ENCODE peak calls at places on chromosomes 7 and 10, in seven cellular contexts. L, G, S, V, Y, T and A are unnamed samples.

GRCh38 chr7:143407296-143408246 is 1.1 kb downstream of the EPHA1 start:
- DNase-seq in T (no peak), S (no peak), L (peak), V (no peak), G (peak), Y (no peak), A (no peak)

GRCh38 chr10:35540296-35541164 is 64.6 kb upstream of the GJD4 start:
- DNase-seq in S (no peak), L (no peak), T (no peak), Y (no peak), V (no peak), G (no peak), A (no peak)

GRCh38 chr7:25496394-25497103 is 268.3 kb upstream of the NPVF start:
- DNase-seq in S (no peak), T (no peak), G (peak), L (no peak), Y (peak), V (no peak), A (peak)

GRCh38 chr10:129921801-129922597 is 42.1 kb downstream of the EBF3 start:
- DNase-seq in G (no peak), S (no peak), T (no peak), V (peak), Y (no peak), L (no peak), A (no peak)

GRCh38 chr7:87818336-87818735 is 57.8 kb downstream of the SLC25A40 start:
- DNase-seq in G (no peak), T (no peak), Y (no peak), L (peak), S (no peak), V (no peak), A (no peak)

GRCh38 chr10:54773506-54773905 is 27.5 kb downstream of the PCDH15 start:
- DNase-seq in S (no peak), G (no peak), T (no peak), Y (no peak), L (no peak), V (no peak), A (no peak)

GRCh38 chr7:93026425-93026824 is 91.4 kb downstream of the SAMD9 start:
- DNase-seq in V (no peak), G (no peak), Y (no peak), T (no peak), L (no peak), S (no peak), A (no peak)

GRCh38 chr10:131091682-131092081 is 219.8 kb downstream of the TCERG1L start:
- DNase-seq in V (no peak), G (no peak), L (no peak), T (no peak), S (no peak), Y (no peak), A (no peak)

GRCh38 chr7:149125189-149125863 is 798 bp downstream of the ZNF425 start:
- DNase-seq in T (no peak), G (no peak), S (no peak), L (no peak), Y (no peak), V (no peak), A (no peak)

GRCh38 chr10:112793197-112793921 is 156.7 kb upstream of the TCF7L2 start:
- DNase-seq in V (no peak), T (no peak), G (no peak), L (peak), Y (no peak), S (no peak), A (peak)

GRCh38 chr7:73901231-73901822 is 40.4 kb downstream of the TMEM270 start:
- DNase-seq in T (no peak), S (no peak), L (no peak), V (no peak), Y (no peak), G (no peak), A (no peak)

GRCh38 chr7:47638679-47639306 is 56.9 kb upstream of the TNS3 start:
- DNase-seq in T (no peak), L (no peak), V (no peak), S (no peak), Y (no peak), G (no peak), A (no peak)

GRCh38 chr10:68105820-68106219 is 3.5 kb upstream of the MYPN start:
- DNase-seq in Y (peak), V (no peak), T (no peak), G (no peak), L (peak), S (peak), A (peak)

DNA sequence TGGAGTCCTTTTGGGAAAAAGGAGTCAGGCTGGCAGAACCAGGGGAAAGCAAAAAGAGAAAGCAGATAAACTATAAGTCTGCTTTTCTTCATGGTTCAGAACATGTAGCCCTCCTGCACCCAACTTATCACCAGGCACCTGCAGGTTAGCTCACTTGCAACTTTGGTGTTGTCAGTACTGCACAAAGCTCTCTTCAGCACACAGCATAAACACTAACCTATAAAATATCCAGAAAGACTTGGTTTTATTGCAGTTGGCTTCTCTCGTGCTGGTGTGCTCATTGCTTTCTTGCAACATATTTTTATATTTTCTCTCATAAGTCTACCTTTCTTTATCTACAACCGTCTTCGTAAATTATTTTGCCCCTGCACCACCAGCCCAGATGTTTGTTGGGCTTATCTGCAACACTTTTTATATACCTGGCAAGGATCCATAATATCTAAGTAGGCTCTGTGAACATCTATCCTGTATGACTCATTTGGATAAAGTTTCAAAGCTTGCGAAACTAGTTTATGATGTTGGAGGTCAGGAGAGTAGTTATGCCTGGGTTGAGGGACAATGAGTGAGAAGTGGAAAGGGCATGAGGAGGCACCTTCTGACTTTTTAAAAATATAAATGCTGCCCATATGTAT is 164.6 kb downstream of the ANKRD30A start:
- DNase-seq in G (no peak), T (no peak), V (no peak), L (peak), S (no peak), Y (no peak), A (peak)
- TF ChIP-seq CTCF in G (no peak), T (no peak), V (no peak), L (no peak), S (no peak), Y (no peak), A (no peak)

GRCh38 chr7:146096994-146097393 is 19.6 kb upstream of the CNTNAP2 start:
- DNase-seq in V (no peak), T (no peak), Y (no peak), G (no peak), S (no peak), L (no peak), A (no peak)
- TF ChIP-seq CTCF in V (no peak), T (no peak), Y (no peak), G (no peak), S (peak), L (no peak), A (no peak)

GRCh38 chr7:101216860-101217387 is 457 bp downstream of the PLOD3 start:
- DNase-seq in T (no peak), G (no peak), S (no peak), L (no peak), Y (no peak), V (no peak), A (no peak)

GRCh38 chr7:101216001-101216859 is 1.2 kb downstream of the PLOD3 start:
- DNase-seq in S (peak), G (peak), V (no peak), L (peak), Y (peak), T (no peak), A (peak)

GRCh38 chr7:101218236-101219130 is 518 bp downstream of the ZNHIT1 start:
- DNase-seq in S (no peak), V (no peak), T (no peak), G (no peak), L (no peak), Y (no peak), A (no peak)

GRCh38 chr7:101220295-101220694 is 2.3 kb downstream of the ZNHIT1 start:
- DNase-seq in S (no peak), V (no peak), L (no peak), G (no peak), Y (no peak), T (no peak), A (no peak)

DNA sequence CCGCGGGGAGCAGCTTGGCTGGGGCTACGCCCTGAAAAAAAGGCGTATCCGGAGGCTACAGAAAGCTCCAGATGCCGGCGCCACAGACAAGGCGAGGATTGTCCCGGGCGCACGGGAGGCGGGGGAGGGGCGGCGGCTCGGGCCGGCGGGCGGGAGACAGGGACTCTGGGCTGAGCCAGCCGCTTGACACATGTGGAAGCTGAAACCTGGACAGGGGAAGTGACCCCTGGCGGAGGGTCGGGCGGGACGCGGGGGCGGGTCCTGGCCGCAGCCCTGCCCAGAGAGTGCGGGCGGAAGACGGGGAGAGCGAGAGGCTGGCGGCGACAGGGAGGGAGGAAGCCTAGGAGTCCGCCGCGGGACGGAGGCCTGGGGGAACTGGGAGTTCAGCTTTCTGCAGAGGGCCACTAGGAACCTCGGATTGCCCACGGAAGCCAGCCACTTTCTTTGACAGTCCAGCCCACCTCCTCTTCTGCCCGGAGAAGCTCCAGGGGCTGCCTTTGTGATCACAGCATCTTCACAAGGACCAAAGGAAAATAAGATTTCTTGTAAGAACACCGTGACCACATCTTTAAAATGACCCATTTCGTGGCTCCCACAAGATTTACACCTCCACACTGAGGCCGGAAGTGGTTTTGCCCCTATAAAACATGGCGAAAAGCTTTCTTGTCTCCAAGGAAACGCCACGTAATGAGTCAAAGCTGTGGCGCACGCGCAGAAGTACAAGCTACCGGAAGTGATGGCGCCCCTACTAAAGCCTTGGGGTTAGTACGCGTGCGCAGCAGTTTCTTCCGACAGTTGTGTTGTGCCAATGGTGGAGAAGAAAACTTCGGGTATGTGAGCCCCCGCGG is at the start of the genes PLOD3 and ZNHIT1:
- DNase-seq in L (peak), Y (peak), S (peak), G (peak), T (peak), V (peak), A (peak)
- TF ChIP-seq CTCF in L (no peak), Y (no peak), S (peak), G (peak), T (no peak), V (peak), A (no peak)

GRCh38 chr10:26840938-26841732 is 19.6 kb downstream of the ABI1 start:
- DNase-seq in S (no peak), L (no peak), V (no peak), T (no peak), G (no peak), Y (no peak), A (no peak)
- TF ChIP-seq CTCF in S (no peak), L (no peak), V (no peak), T (no peak), G (no peak), Y (no peak), A (no peak)

GRCh38 chr7:116633131-116633988 is 38.6 kb upstream of the MET start:
- DNase-seq in Y (peak), G (no peak), L (peak), V (no peak), T (no peak), S (no peak), A (peak)
- TF ChIP-seq CTCF in Y (no peak), G (no peak), L (peak), V (no peak), T (peak), S (no peak), A (peak)